ENCODE peak calls at places on chromosomes 7 and 10, in seven cellular contexts. One of them, this sample, is unnamed.

GRCh38 chr10:102324061-102324460 is 71.4 kb upstream of the NFKB2 start:
- DNase-seq in upper lobe of left lung: no peak
- DNase-seq in adrenal gland: no peak
- DNase-seq in uterus: no peak
- DNase-seq in suprapubic skin: no peak
- DNase-seq in body of pancreas: no peak
- DNase-seq in GM12891: no peak
- DNase-seq in this sample: no peak

GRCh38 chr10:43905502-43906236 is 257.0 kb upstream of the ZNF32 start:
- DNase-seq in adrenal gland: no peak
- DNase-seq in body of pancreas: no peak
- DNase-seq in suprapubic skin: no peak
- DNase-seq in GM12891: no peak
- DNase-seq in uterus: no peak
- DNase-seq in upper lobe of left lung: no peak
- DNase-seq in this sample: peak

GRCh38 chr7:23443974-23444373 is 26.3 kb downstream of the IGF2BP3 start:
- DNase-seq in body of pancreas: no peak
- DNase-seq in upper lobe of left lung: no peak
- DNase-seq in GM12891: no peak
- DNase-seq in adrenal gland: no peak
- DNase-seq in uterus: no peak
- DNase-seq in suprapubic skin: no peak
- DNase-seq in this sample: no peak

GRCh38 chr10:59336632-59337031 is 25.7 kb downstream of the FAM13C start:
- DNase-seq in body of pancreas: no peak
- DNase-seq in adrenal gland: no peak
- DNase-seq in GM12891: no peak
- DNase-seq in uterus: no peak
- DNase-seq in suprapubic skin: no peak
- DNase-seq in upper lobe of left lung: no peak
- DNase-seq in this sample: no peak

GRCh38 chr10:47400251-47400650 is 16.2 kb upstream of the ZNF488 start:
- DNase-seq in suprapubic skin: no peak
- DNase-seq in GM12891: no peak
- DNase-seq in uterus: no peak
- DNase-seq in body of pancreas: no peak
- DNase-seq in upper lobe of left lung: no peak
- DNase-seq in adrenal gland: no peak
- DNase-seq in this sample: no peak

GRCh38 chr7:139767561-139767982 is 10.2 kb downstream of the HIPK2 start:
- DNase-seq in suprapubic skin: no peak
- DNase-seq in GM12891: peak
- DNase-seq in uterus: no peak
- DNase-seq in body of pancreas: no peak
- DNase-seq in upper lobe of left lung: no peak
- DNase-seq in adrenal gland: no peak
- DNase-seq in this sample: no peak

GRCh38 chr7:4700577-4701235 is 18.6 kb downstream of the FOXK1 start:
- DNase-seq in GM12891: no peak
- DNase-seq in adrenal gland: peak
- DNase-seq in uterus: peak
- DNase-seq in upper lobe of left lung: no peak
- DNase-seq in suprapubic skin: no peak
- DNase-seq in body of pancreas: no peak
- DNase-seq in this sample: no peak

GRCh38 chr10:30176182-30176581 is 116.8 kb upstream of the JCAD start:
- DNase-seq in uterus: no peak
- DNase-seq in GM12891: no peak
- DNase-seq in suprapubic skin: no peak
- DNase-seq in adrenal gland: no peak
- DNase-seq in upper lobe of left lung: no peak
- DNase-seq in body of pancreas: no peak
- DNase-seq in this sample: no peak

GRCh38 chr7:53811555-53812079 is 730.6 kb upstream of the VSTM2A start:
- DNase-seq in adrenal gland: no peak
- DNase-seq in uterus: no peak
- DNase-seq in GM12891: no peak
- DNase-seq in body of pancreas: no peak
- DNase-seq in upper lobe of left lung: no peak
- DNase-seq in suprapubic skin: no peak
- DNase-seq in this sample: no peak

GRCh38 chr7:80145780-80146422 is 11.3 kb downstream of the GNAI1 start:
- DNase-seq in uterus: no peak
- DNase-seq in GM12891: no peak
- DNase-seq in upper lobe of left lung: no peak
- DNase-seq in body of pancreas: no peak
- DNase-seq in adrenal gland: no peak
- DNase-seq in suprapubic skin: no peak
- DNase-seq in this sample: no peak

GRCh38 chr7:14385074-14385473 is 395.6 kb upstream of the ETV1 start:
- DNase-seq in suprapubic skin: no peak
- DNase-seq in upper lobe of left lung: no peak
- DNase-seq in adrenal gland: no peak
- DNase-seq in body of pancreas: no peak
- DNase-seq in uterus: no peak
- DNase-seq in GM12891: no peak
- DNase-seq in this sample: no peak

DNA sequence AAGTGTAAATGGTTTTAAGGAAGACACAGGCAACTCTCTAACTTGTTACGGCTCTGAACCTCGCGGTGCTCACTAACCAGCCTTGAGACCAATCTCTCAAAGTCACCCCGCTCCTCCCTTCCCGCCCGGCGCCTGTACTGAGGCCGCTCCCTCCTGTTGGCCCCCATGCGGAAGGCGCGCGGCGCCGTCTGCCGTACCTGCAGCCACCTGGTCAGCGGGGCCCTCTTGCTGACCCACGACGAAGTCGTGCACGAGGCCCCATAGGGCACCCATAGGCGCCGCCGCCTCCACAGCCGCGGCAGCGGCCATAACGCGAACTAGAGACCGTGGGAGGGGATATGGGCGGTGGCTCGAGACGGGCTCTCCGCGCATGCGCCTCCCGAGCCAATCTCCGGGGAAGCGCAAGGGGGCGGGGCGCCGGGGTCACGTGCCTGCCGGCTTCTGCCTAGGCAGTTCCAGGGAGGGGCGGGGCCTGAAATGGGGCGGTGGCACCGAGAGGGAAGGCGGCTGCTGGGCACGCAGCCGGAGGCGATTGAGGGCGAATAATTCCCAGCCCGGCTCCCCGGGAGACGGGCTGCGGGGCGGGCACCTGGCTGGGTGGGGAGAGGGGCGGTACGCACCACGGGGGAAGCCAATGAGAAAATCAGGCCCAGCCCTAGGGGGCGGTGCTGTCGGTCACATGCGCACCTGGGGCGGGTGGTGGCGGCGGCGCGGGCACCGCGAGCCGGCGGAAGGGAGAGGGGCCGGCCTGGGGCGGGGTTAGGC is at the start of gene MMS19:
- DNase-seq in uterus: peak
- DNase-seq in upper lobe of left lung: peak
- DNase-seq in body of pancreas: peak
- DNase-seq in adrenal gland: peak
- DNase-seq in GM12891: peak
- DNase-seq in suprapubic skin: peak
- DNase-seq in this sample: peak
- TF ChIP-seq POLR2A in uterus: peak
- TF ChIP-seq POLR2A in upper lobe of left lung: peak
- TF ChIP-seq POLR2A in body of pancreas: peak
- TF ChIP-seq POLR2A in adrenal gland: peak
- TF ChIP-seq POLR2A in GM12891: peak
- TF ChIP-seq POLR2A in suprapubic skin: peak
- TF ChIP-seq POLR2A in this sample: peak

DNA sequence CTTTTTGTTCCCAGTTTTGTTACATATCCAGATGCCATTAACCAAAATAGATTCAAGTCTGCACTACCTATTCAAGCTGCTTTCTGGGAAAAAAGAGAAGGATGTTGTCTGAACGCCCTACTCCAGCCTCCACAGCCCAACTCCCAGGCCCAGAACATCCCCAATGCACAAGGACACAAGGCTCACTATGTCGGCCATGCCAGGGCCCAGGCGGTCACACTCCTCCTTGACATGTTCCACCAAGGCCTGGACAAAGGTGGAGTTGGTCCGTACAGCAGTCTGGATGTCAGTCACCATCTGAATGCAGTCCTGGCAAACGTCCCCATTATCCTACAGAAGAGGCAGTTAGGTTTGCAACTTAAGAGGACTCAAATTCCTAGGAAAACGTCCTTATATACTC is 23.2 kb downstream of the PSAP start:
- DNase-seq in upper lobe of left lung: no peak
- DNase-seq in body of pancreas: no peak
- DNase-seq in adrenal gland: no peak
- DNase-seq in uterus: no peak
- DNase-seq in suprapubic skin: no peak
- DNase-seq in GM12891: no peak
- DNase-seq in this sample: no peak
- TF ChIP-seq POLR2A in upper lobe of left lung: no peak
- TF ChIP-seq POLR2A in body of pancreas: no peak
- TF ChIP-seq POLR2A in adrenal gland: no peak
- TF ChIP-seq POLR2A in uterus: no peak
- TF ChIP-seq POLR2A in suprapubic skin: no peak
- TF ChIP-seq POLR2A in GM12891: no peak
- TF ChIP-seq POLR2A in this sample: no peak

GRCh38 chr10:79088176-79088575 is 19.4 kb downstream of the ZMIZ1 start:
- DNase-seq in adrenal gland: no peak
- DNase-seq in upper lobe of left lung: peak
- DNase-seq in suprapubic skin: no peak
- DNase-seq in body of pancreas: peak
- DNase-seq in uterus: no peak
- DNase-seq in GM12891: no peak
- DNase-seq in this sample: peak
- TF ChIP-seq POLR2A in adrenal gland: no peak
- TF ChIP-seq POLR2A in upper lobe of left lung: peak
- TF ChIP-seq POLR2A in suprapubic skin: no peak
- TF ChIP-seq POLR2A in body of pancreas: peak
- TF ChIP-seq POLR2A in uterus: no peak
- TF ChIP-seq POLR2A in GM12891: no peak
- TF ChIP-seq POLR2A in this sample: peak

GRCh38 chr7:107686816-107687387 is 26.3 kb downstream of the SLC26A4 start:
- DNase-seq in body of pancreas: no peak
- DNase-seq in adrenal gland: no peak
- DNase-seq in GM12891: no peak
- DNase-seq in upper lobe of left lung: peak
- DNase-seq in uterus: no peak
- DNase-seq in suprapubic skin: no peak
- DNase-seq in this sample: no peak
- TF ChIP-seq POLR2A in body of pancreas: no peak
- TF ChIP-seq POLR2A in adrenal gland: no peak
- TF ChIP-seq POLR2A in GM12891: no peak
- TF ChIP-seq POLR2A in upper lobe of left lung: no peak
- TF ChIP-seq POLR2A in uterus: no peak
- TF ChIP-seq POLR2A in suprapubic skin: no peak
- TF ChIP-seq POLR2A in this sample: no peak

GRCh38 chr7:129362528-129362927 is 71.7 kb upstream of the STRIP2 start:
- DNase-seq in upper lobe of left lung: no peak
- DNase-seq in GM12891: no peak
- DNase-seq in uterus: no peak
- DNase-seq in body of pancreas: no peak
- DNase-seq in adrenal gland: no peak
- DNase-seq in suprapubic skin: no peak
- DNase-seq in this sample: no peak

GRCh38 chr7:129368389-129368986 is 65.7 kb upstream of the STRIP2 start:
- DNase-seq in suprapubic skin: no peak
- DNase-seq in upper lobe of left lung: no peak
- DNase-seq in body of pancreas: no peak
- DNase-seq in GM12891: no peak
- DNase-seq in adrenal gland: no peak
- DNase-seq in uterus: no peak
- DNase-seq in this sample: no peak

GRCh38 chr7:129370812-129371211 is 63.4 kb upstream of the STRIP2 start:
- DNase-seq in adrenal gland: no peak
- DNase-seq in upper lobe of left lung: no peak
- DNase-seq in suprapubic skin: no peak
- DNase-seq in uterus: no peak
- DNase-seq in body of pancreas: no peak
- DNase-seq in GM12891: no peak
- DNase-seq in this sample: no peak

GRCh38 chr7:129367349-129367699 is 66.9 kb upstream of the STRIP2 start:
- DNase-seq in suprapubic skin: no peak
- DNase-seq in uterus: no peak
- DNase-seq in adrenal gland: no peak
- DNase-seq in GM12891: no peak
- DNase-seq in body of pancreas: no peak
- DNase-seq in upper lobe of left lung: no peak
- DNase-seq in this sample: no peak

DNA sequence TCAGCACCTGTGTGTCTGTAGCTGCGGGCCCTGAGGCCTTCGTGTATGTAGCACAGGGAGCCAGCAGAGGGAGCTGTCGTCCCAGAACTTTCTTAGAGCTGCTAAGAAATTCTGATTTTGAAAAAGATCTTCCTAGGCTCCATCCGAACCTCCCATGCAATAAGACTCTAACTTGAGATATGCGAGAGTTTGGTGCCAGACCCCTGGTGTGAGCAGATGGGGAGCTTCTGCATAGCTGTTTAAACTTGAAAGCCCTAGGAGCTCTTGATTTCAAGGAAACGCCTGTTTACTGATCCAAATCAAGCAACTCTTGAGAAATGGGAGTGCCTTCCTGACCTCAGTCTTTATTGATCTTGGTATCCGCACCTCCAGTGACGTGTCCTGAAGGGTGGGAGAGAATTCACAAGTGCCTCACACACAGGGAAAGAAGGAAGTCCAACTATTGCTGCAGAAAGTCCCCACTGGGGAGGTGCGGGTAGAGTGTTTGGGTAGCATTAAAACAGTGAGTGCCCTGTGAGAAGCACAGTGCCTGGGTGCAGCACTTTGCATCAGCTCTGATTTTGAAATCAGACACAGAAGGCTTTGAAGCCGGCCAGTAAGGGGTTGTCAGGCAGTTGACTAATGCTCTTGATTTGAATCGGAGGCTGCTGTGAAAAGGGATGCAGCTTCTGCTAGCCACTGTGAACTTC is 66.4 kb upstream of the STRIP2 start:
- DNase-seq in body of pancreas: peak
- DNase-seq in upper lobe of left lung: peak
- DNase-seq in uterus: peak
- DNase-seq in adrenal gland: peak
- DNase-seq in suprapubic skin: no peak
- DNase-seq in GM12891: peak
- DNase-seq in this sample: peak
- TF ChIP-seq POLR2A in body of pancreas: peak
- TF ChIP-seq POLR2A in upper lobe of left lung: peak
- TF ChIP-seq POLR2A in uterus: no peak
- TF ChIP-seq POLR2A in adrenal gland: no peak
- TF ChIP-seq POLR2A in suprapubic skin: no peak
- TF ChIP-seq POLR2A in GM12891: no peak
- TF ChIP-seq POLR2A in this sample: no peak